ENCODE peak calls at places on chromosome 6, in five cellular contexts. One of them, this sample, is unnamed.

GRCh38 chr6:18795726-18796125 is 408.6 kb downstream of the RNF144B start:
- DNase-seq in GM23338: no peak
- DNase-seq in WERI-Rb-1: no peak
- DNase-seq in breast epithelium: no peak
- DNase-seq in A549: no peak
- DNase-seq in this sample: no peak

GRCh38 chr6:33620158-33620583 is 951 bp upstream of the ITPR3 start:
- DNase-seq in breast epithelium: no peak
- DNase-seq in A549: no peak
- DNase-seq in WERI-Rb-1: peak
- DNase-seq in GM23338: no peak
- DNase-seq in this sample: no peak

GRCh38 chr6:150683320-150683719 is 83.6 kb downstream of the PLEKHG1 start:
- DNase-seq in GM23338: no peak
- DNase-seq in breast epithelium: no peak
- DNase-seq in A549: no peak
- DNase-seq in WERI-Rb-1: no peak
- DNase-seq in this sample: no peak

GRCh38 chr6:167401525-167402194 is 76.8 kb downstream of the TTLL2 start:
- DNase-seq in GM23338: peak
- DNase-seq in WERI-Rb-1: no peak
- DNase-seq in breast epithelium: no peak
- DNase-seq in A549: no peak
- DNase-seq in this sample: no peak

GRCh38 chr6:27267865-27268444 is 20.5 kb downstream of the PRSS16 start:
- DNase-seq in GM23338: peak
- DNase-seq in WERI-Rb-1: no peak
- DNase-seq in breast epithelium: no peak
- DNase-seq in A549: no peak
- DNase-seq in this sample: no peak

GRCh38 chr6:113104546-113105325 is 752.4 kb upstream of the MARCKS start:
- DNase-seq in GM23338: no peak
- DNase-seq in A549: no peak
- DNase-seq in breast epithelium: no peak
- DNase-seq in WERI-Rb-1: no peak
- DNase-seq in this sample: no peak

GRCh38 chr6:99467509-99468106 is 42.5 kb upstream of the PNISR start:
- DNase-seq in WERI-Rb-1: no peak
- DNase-seq in breast epithelium: no peak
- DNase-seq in GM23338: peak
- DNase-seq in A549: peak
- DNase-seq in this sample: peak

GRCh38 chr6:56668158-56668557 is 25.5 kb upstream of the DST start:
- DNase-seq in GM23338: no peak
- DNase-seq in A549: no peak
- DNase-seq in WERI-Rb-1: no peak
- DNase-seq in breast epithelium: no peak
- DNase-seq in this sample: no peak

GRCh38 chr6:47292944-47293343 is 16.8 kb downstream of the TNFRSF21 start:
- DNase-seq in GM23338: no peak
- DNase-seq in breast epithelium: no peak
- DNase-seq in WERI-Rb-1: no peak
- DNase-seq in A549: no peak
- DNase-seq in this sample: peak

GRCh38 chr6:139659196-139659595 is 284.7 kb upstream of the CITED2 start:
- DNase-seq in breast epithelium: no peak
- DNase-seq in A549: no peak
- DNase-seq in GM23338: no peak
- DNase-seq in WERI-Rb-1: no peak
- DNase-seq in this sample: no peak

GRCh38 chr6:30219244-30219643 is 6.0 kb upstream of the TRIM26 start:
- DNase-seq in WERI-Rb-1: peak
- DNase-seq in GM23338: peak
- DNase-seq in A549: peak
- DNase-seq in breast epithelium: no peak
- DNase-seq in this sample: peak

GRCh38 chr6:125277838-125278237 is 23.9 kb downstream of the HDDC2 start:
- DNase-seq in WERI-Rb-1: no peak
- DNase-seq in GM23338: no peak
- DNase-seq in breast epithelium: no peak
- DNase-seq in A549: no peak
- DNase-seq in this sample: no peak

GRCh38 chr6:35718911-35719381 is 17.9 kb upstream of the ARMC12 start:
- DNase-seq in A549: no peak
- DNase-seq in WERI-Rb-1: no peak
- DNase-seq in GM23338: no peak
- DNase-seq in breast epithelium: peak
- DNase-seq in this sample: no peak

GRCh38 chr6:4103929-4104328 is 25.0 kb upstream of the FAM217A start:
- DNase-seq in A549: no peak
- DNase-seq in WERI-Rb-1: no peak
- DNase-seq in GM23338: no peak
- DNase-seq in breast epithelium: no peak
- DNase-seq in this sample: peak

GRCh38 chr6:16639689-16640480 is 121.4 kb downstream of the ATXN1 start:
- DNase-seq in breast epithelium: no peak
- DNase-seq in GM23338: no peak
- DNase-seq in A549: peak
- DNase-seq in WERI-Rb-1: no peak
- DNase-seq in this sample: peak

GRCh38 chr6:166005401-166005845 is 162.2 kb downstream of the TBXT start:
- DNase-seq in breast epithelium: no peak
- DNase-seq in WERI-Rb-1: no peak
- DNase-seq in A549: peak
- DNase-seq in GM23338: peak
- DNase-seq in this sample: peak

GRCh38 chr6:28943223-28943556 is 19.4 kb upstream of the TRIM27 start:
- DNase-seq in WERI-Rb-1: no peak
- DNase-seq in A549: no peak
- DNase-seq in breast epithelium: no peak
- DNase-seq in GM23338: no peak
- DNase-seq in this sample: no peak

GRCh38 chr6:36968266-36968977 is 13.9 kb downstream of the PI16 start:
- DNase-seq in breast epithelium: no peak
- DNase-seq in A549: no peak
- DNase-seq in GM23338: no peak
- DNase-seq in WERI-Rb-1: no peak
- DNase-seq in this sample: peak

GRCh38 chr6:42159431-42160024 is 13.6 kb upstream of the GUCA1A start:
- DNase-seq in A549: no peak
- DNase-seq in WERI-Rb-1: peak
- DNase-seq in GM23338: no peak
- DNase-seq in breast epithelium: no peak
- DNase-seq in this sample: no peak

GRCh38 chr6:51450248-51450957 is 631.7 kb downstream of the TFAP2B start:
- DNase-seq in A549: no peak
- DNase-seq in WERI-Rb-1: no peak
- DNase-seq in breast epithelium: no peak
- DNase-seq in GM23338: no peak
- DNase-seq in this sample: no peak

GRCh38 chr6:108168980-108169800 is 3.4 kb downstream of the NR2E1 start:
- DNase-seq in breast epithelium: no peak
- DNase-seq in GM23338: peak
- DNase-seq in WERI-Rb-1: no peak
- DNase-seq in A549: no peak
- DNase-seq in this sample: no peak

GRCh38 chr6:170186006-170186908 is 104.6 kb downstream of the DLL1 start:
- DNase-seq in breast epithelium: no peak
- DNase-seq in WERI-Rb-1: no peak
- DNase-seq in GM23338: no peak
- DNase-seq in A549: no peak
- DNase-seq in this sample: peak

GRCh38 chr6:112163295-112164257 is 76.2 kb downstream of the FAM229B start:
- DNase-seq in breast epithelium: no peak
- DNase-seq in A549: peak
- DNase-seq in WERI-Rb-1: peak
- DNase-seq in GM23338: peak
- DNase-seq in this sample: peak

GRCh38 chr6:142331075-142331551 is 29.3 kb downstream of the ADGRG6 start:
- DNase-seq in GM23338: no peak
- DNase-seq in breast epithelium: no peak
- DNase-seq in WERI-Rb-1: no peak
- DNase-seq in A549: no peak
- DNase-seq in this sample: no peak

GRCh38 chr6:13373488-13373886 is 45.1 kb upstream of the TBC1D7 start:
- DNase-seq in breast epithelium: no peak
- DNase-seq in WERI-Rb-1: no peak
- DNase-seq in A549: no peak
- DNase-seq in GM23338: no peak
- DNase-seq in this sample: no peak

GRCh38 chr6:47303861-47304260 is 5.8 kb downstream of the TNFRSF21 start:
- DNase-seq in GM23338: no peak
- DNase-seq in breast epithelium: no peak
- DNase-seq in WERI-Rb-1: no peak
- DNase-seq in A549: no peak
- DNase-seq in this sample: no peak

GRCh38 chr6:44737829-44738528 is 350.5 kb downstream of the CDC5L start:
- DNase-seq in breast epithelium: no peak
- DNase-seq in GM23338: no peak
- DNase-seq in A549: no peak
- DNase-seq in WERI-Rb-1: no peak
- DNase-seq in this sample: no peak

GRCh38 chr6:96499781-96500180 is 21.8 kb upstream of the UFL1 start:
- DNase-seq in WERI-Rb-1: no peak
- DNase-seq in A549: no peak
- DNase-seq in breast epithelium: no peak
- DNase-seq in GM23338: peak
- DNase-seq in this sample: no peak

GRCh38 chr6:108518714-108519576 is 41.8 kb upstream of the FOXO3 start:
- DNase-seq in A549: peak
- DNase-seq in GM23338: peak
- DNase-seq in breast epithelium: no peak
- DNase-seq in WERI-Rb-1: no peak
- DNase-seq in this sample: no peak

GRCh38 chr6:35810831-35811698 is 5.9 kb downstream of the LHFPL5 start:
- DNase-seq in A549: peak
- DNase-seq in GM23338: no peak
- DNase-seq in WERI-Rb-1: no peak
- DNase-seq in breast epithelium: no peak
- DNase-seq in this sample: peak

GRCh38 chr6:112780498-112781096 is 433.5 kb downstream of the RFPL4B start:
- DNase-seq in GM23338: peak
- DNase-seq in A549: peak
- DNase-seq in breast epithelium: peak
- DNase-seq in WERI-Rb-1: peak
- DNase-seq in this sample: peak

GRCh38 chr6:156622185-156622584 is 155.0 kb upstream of the ARID1B start:
- DNase-seq in A549: no peak
- DNase-seq in breast epithelium: no peak
- DNase-seq in GM23338: no peak
- DNase-seq in WERI-Rb-1: no peak
- DNase-seq in this sample: no peak

GRCh38 chr6:156617376-156617775 is 159.8 kb upstream of the ARID1B start:
- DNase-seq in WERI-Rb-1: no peak
- DNase-seq in A549: no peak
- DNase-seq in breast epithelium: no peak
- DNase-seq in GM23338: no peak
- DNase-seq in this sample: peak

GRCh38 chr6:156616495-156616894 is 160.7 kb upstream of the ARID1B start:
- DNase-seq in GM23338: no peak
- DNase-seq in A549: no peak
- DNase-seq in WERI-Rb-1: no peak
- DNase-seq in breast epithelium: no peak
- DNase-seq in this sample: no peak

GRCh38 chr6:156613996-156614395 is 163.2 kb upstream of the ARID1B start:
- DNase-seq in GM23338: no peak
- DNase-seq in breast epithelium: no peak
- DNase-seq in A549: no peak
- DNase-seq in WERI-Rb-1: no peak
- DNase-seq in this sample: no peak

GRCh38 chr6:156618600-156619205 is 158.5 kb upstream of the ARID1B start:
- DNase-seq in WERI-Rb-1: peak
- DNase-seq in A549: no peak
- DNase-seq in breast epithelium: no peak
- DNase-seq in GM23338: peak
- DNase-seq in this sample: no peak
- TF ChIP-seq CTCF in WERI-Rb-1: peak
- TF ChIP-seq CTCF in A549: no peak
- TF ChIP-seq CTCF in breast epithelium: no peak
- TF ChIP-seq CTCF in GM23338: peak
- TF ChIP-seq CTCF in this sample: no peak

DNA sequence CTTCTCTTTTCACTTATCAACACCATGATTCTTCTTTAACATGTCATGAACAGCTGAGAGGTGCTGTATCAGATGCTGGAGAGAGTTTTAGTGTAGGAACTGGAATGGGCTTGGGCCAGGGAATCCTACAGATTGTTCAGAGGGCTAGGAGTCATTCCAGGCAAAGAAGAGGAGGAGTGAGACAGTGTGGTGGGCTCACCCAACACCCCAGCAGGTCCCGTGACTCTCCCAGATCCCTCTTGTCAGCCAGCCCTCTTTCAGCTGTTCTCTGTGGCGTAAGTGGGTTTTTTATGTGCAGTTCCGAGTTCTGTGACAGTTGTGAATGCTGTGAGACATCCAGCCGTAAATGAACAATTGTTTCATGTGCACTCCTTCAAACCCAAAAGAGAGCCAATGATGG is 31.4 kb upstream of the CEP162 start:
- DNase-seq in A549: no peak
- DNase-seq in GM23338: no peak
- DNase-seq in WERI-Rb-1: no peak
- DNase-seq in breast epithelium: no peak
- DNase-seq in this sample: no peak
- H3K27ac ChIP-seq in A549: no peak
- H3K27ac ChIP-seq in GM23338: no peak
- H3K27ac ChIP-seq in WERI-Rb-1: no peak
- H3K27ac ChIP-seq in breast epithelium: no peak
- H3K27ac ChIP-seq in this sample: no peak

GRCh38 chr6:152423216-152424103 is 213.7 kb downstream of the SYNE1 start:
- DNase-seq in A549: no peak
- DNase-seq in breast epithelium: no peak
- DNase-seq in WERI-Rb-1: no peak
- DNase-seq in GM23338: no peak
- DNase-seq in this sample: no peak
- TF ChIP-seq CTCF in A549: no peak
- TF ChIP-seq CTCF in breast epithelium: no peak
- TF ChIP-seq CTCF in WERI-Rb-1: peak
- TF ChIP-seq CTCF in GM23338: peak
- TF ChIP-seq CTCF in this sample: no peak

GRCh38 chr6:157032923-157033322 is 255.7 kb downstream of the ARID1B start:
- DNase-seq in breast epithelium: no peak
- DNase-seq in A549: no peak
- DNase-seq in GM23338: no peak
- DNase-seq in WERI-Rb-1: no peak
- DNase-seq in this sample: no peak

GRCh38 chr6:157036245-157036681 is 259.1 kb downstream of the ARID1B start:
- DNase-seq in A549: no peak
- DNase-seq in WERI-Rb-1: no peak
- DNase-seq in GM23338: peak
- DNase-seq in breast epithelium: no peak
- DNase-seq in this sample: peak

GRCh38 chr6:157034433-157035230 is 257.5 kb downstream of the ARID1B start:
- DNase-seq in GM23338: peak
- DNase-seq in WERI-Rb-1: no peak
- DNase-seq in A549: peak
- DNase-seq in breast epithelium: no peak
- DNase-seq in this sample: peak

GRCh38 chr6:157035576-157035975 is 258.4 kb downstream of the ARID1B start:
- DNase-seq in GM23338: no peak
- DNase-seq in breast epithelium: no peak
- DNase-seq in WERI-Rb-1: no peak
- DNase-seq in A549: no peak
- DNase-seq in this sample: no peak

GRCh38 chr6:157033428-157034140 is 256.4 kb downstream of the ARID1B start:
- DNase-seq in GM23338: no peak
- DNase-seq in breast epithelium: no peak
- DNase-seq in A549: no peak
- DNase-seq in WERI-Rb-1: no peak
- DNase-seq in this sample: no peak
- H3K27ac ChIP-seq in GM23338: peak
- H3K27ac ChIP-seq in breast epithelium: peak
- H3K27ac ChIP-seq in A549: no peak
- H3K27ac ChIP-seq in WERI-Rb-1: no peak
- H3K27ac ChIP-seq in this sample: no peak

This sample was measured in RWPE1.